ENCODE peak calls at places on chromosomes 6 and 20, in eight cellular contexts. One of them, this sample, is unnamed.

GRCh38 chr6:80287112-80287511 is 180.6 kb downstream of the BCKDHB start:
- DNase-seq in H1: no peak
- DNase-seq in ovary: no peak
- DNase-seq in stomach: no peak
- DNase-seq in K562: no peak
- DNase-seq in transverse colon: no peak
- DNase-seq in SK-N-SH: no peak
- DNase-seq in HepG2: no peak
- DNase-seq in this sample: no peak

GRCh38 chr20:24086121-24086520 is 97.5 kb upstream of the GGTLC1 start:
- DNase-seq in H1: no peak
- DNase-seq in ovary: no peak
- DNase-seq in stomach: no peak
- DNase-seq in K562: no peak
- DNase-seq in transverse colon: no peak
- DNase-seq in SK-N-SH: no peak
- DNase-seq in HepG2: no peak
- DNase-seq in this sample: no peak

GRCh38 chr6:100381111-100381510 is 83.6 kb downstream of the SIM1 start:
- DNase-seq in H1: no peak
- DNase-seq in ovary: no peak
- DNase-seq in stomach: no peak
- DNase-seq in K562: no peak
- DNase-seq in transverse colon: no peak
- DNase-seq in SK-N-SH: no peak
- DNase-seq in HepG2: no peak
- DNase-seq in this sample: no peak

GRCh38 chr20:63397946-63398450 is 36.8 kb upstream of the CHRNA4 start:
- DNase-seq in H1: no peak
- DNase-seq in ovary: no peak
- DNase-seq in stomach: no peak
- DNase-seq in K562: no peak
- DNase-seq in transverse colon: no peak
- DNase-seq in SK-N-SH: no peak
- DNase-seq in HepG2: no peak
- DNase-seq in this sample: no peak

GRCh38 chr6:6694825-6695710 is 106.5 kb downstream of the LY86 start:
- DNase-seq in H1: peak; percentile 31
- DNase-seq in ovary: peak; percentile 65
- DNase-seq in stomach: peak; percentile 67
- DNase-seq in K562: peak; percentile 85
- DNase-seq in transverse colon: peak; percentile 86
- DNase-seq in SK-N-SH: no peak
- DNase-seq in HepG2: no peak
- DNase-seq in this sample: no peak

GRCh38 chr20:36642136-36642535 is 3.9 kb downstream of the SLA2 start:
- DNase-seq in H1: no peak
- DNase-seq in ovary: no peak
- DNase-seq in stomach: no peak
- DNase-seq in K562: peak; percentile 36
- DNase-seq in transverse colon: no peak
- DNase-seq in SK-N-SH: no peak
- DNase-seq in HepG2: no peak
- DNase-seq in this sample: no peak

GRCh38 chr6:134317471-134318131 is at the start of gene SGK1:
- DNase-seq in H1: no peak
- DNase-seq in ovary: peak; percentile 73
- DNase-seq in stomach: no peak
- DNase-seq in K562: no peak
- DNase-seq in transverse colon: no peak
- DNase-seq in SK-N-SH: peak; percentile 59
- DNase-seq in HepG2: no peak
- DNase-seq in this sample: no peak

GRCh38 chr6:53805725-53806124 is 10.9 kb downstream of the LRRC1 start:
- DNase-seq in H1: no peak
- DNase-seq in ovary: no peak
- DNase-seq in stomach: no peak
- DNase-seq in K562: no peak
- DNase-seq in transverse colon: no peak
- DNase-seq in SK-N-SH: no peak
- DNase-seq in HepG2: no peak
- DNase-seq in this sample: no peak

GRCh38 chr20:19986419-19986818 is 30.7 kb upstream of the NAA20 start:
- DNase-seq in H1: no peak
- DNase-seq in ovary: no peak
- DNase-seq in stomach: no peak
- DNase-seq in K562: no peak
- DNase-seq in transverse colon: no peak
- DNase-seq in SK-N-SH: no peak
- DNase-seq in HepG2: no peak
- DNase-seq in this sample: peak; percentile 45

GRCh38 chr20:60727425-60727824 is 524.6 kb upstream of the CDH4 start:
- DNase-seq in H1: no peak
- DNase-seq in ovary: no peak
- DNase-seq in stomach: no peak
- DNase-seq in K562: no peak
- DNase-seq in transverse colon: no peak
- DNase-seq in SK-N-SH: no peak
- DNase-seq in HepG2: no peak
- DNase-seq in this sample: no peak

GRCh38 chr20:44910690-44911262 is 916 bp downstream of the PABPC1L start:
- DNase-seq in H1: no peak
- DNase-seq in ovary: no peak
- DNase-seq in stomach: no peak
- DNase-seq in K562: peak; percentile 57
- DNase-seq in transverse colon: no peak
- DNase-seq in SK-N-SH: no peak
- DNase-seq in HepG2: peak; percentile 41
- DNase-seq in this sample: peak; percentile 11

GRCh38 chr20:44908987-44909871 is 631 bp upstream of the PABPC1L start:
- DNase-seq in H1: no peak
- DNase-seq in ovary: no peak
- DNase-seq in stomach: no peak
- DNase-seq in K562: no peak
- DNase-seq in transverse colon: no peak
- DNase-seq in SK-N-SH: no peak
- DNase-seq in HepG2: no peak
- DNase-seq in this sample: no peak

GRCh38 chr20:44911264-44911921 is 1.5 kb downstream of the PABPC1L start:
- DNase-seq in H1: peak; percentile 80
- DNase-seq in ovary: no peak
- DNase-seq in stomach: peak; percentile 67
- DNase-seq in K562: peak; percentile 89
- DNase-seq in transverse colon: peak; percentile 52
- DNase-seq in SK-N-SH: peak; percentile 80
- DNase-seq in HepG2: peak; percentile 96
- DNase-seq in this sample: peak; percentile 78

GRCh38 chr20:44912189-44912588 is 2.3 kb downstream of the PABPC1L start:
- DNase-seq in H1: no peak
- DNase-seq in ovary: no peak
- DNase-seq in stomach: no peak
- DNase-seq in K562: no peak
- DNase-seq in transverse colon: no peak
- DNase-seq in SK-N-SH: no peak
- DNase-seq in HepG2: no peak
- DNase-seq in this sample: no peak

GRCh38 chr20:44909872-44910689 is at the start of gene PABPC1L:
- DNase-seq in H1: peak; percentile 87
- DNase-seq in ovary: peak; percentile 62
- DNase-seq in stomach: peak; percentile 76
- DNase-seq in K562: peak; percentile 88
- DNase-seq in transverse colon: peak; percentile 80
- DNase-seq in SK-N-SH: peak; percentile 93
- DNase-seq in HepG2: peak; percentile 78
- DNase-seq in this sample: peak; percentile 70
- TF ChIP-seq EP300 in H1: no peak
- TF ChIP-seq EP300 in ovary: no peak
- TF ChIP-seq EP300 in stomach: no peak
- TF ChIP-seq EP300 in K562: no peak
- TF ChIP-seq EP300 in transverse colon: no peak
- TF ChIP-seq EP300 in SK-N-SH: no peak
- TF ChIP-seq EP300 in HepG2: no peak
- TF ChIP-seq EP300 in this sample: no peak

GRCh38 chr6:131013495-131013894 is 49.5 kb downstream of the EPB41L2 start:
- DNase-seq in H1: no peak
- DNase-seq in ovary: peak; percentile 51
- DNase-seq in stomach: no peak
- DNase-seq in K562: no peak
- DNase-seq in transverse colon: no peak
- DNase-seq in SK-N-SH: no peak
- DNase-seq in HepG2: no peak
- DNase-seq in this sample: no peak

GRCh38 chr6:131014080-131014776 is 48.8 kb downstream of the EPB41L2 start:
- DNase-seq in H1: no peak
- DNase-seq in ovary: no peak
- DNase-seq in stomach: no peak
- DNase-seq in K562: no peak
- DNase-seq in transverse colon: no peak
- DNase-seq in SK-N-SH: no peak
- DNase-seq in HepG2: no peak
- DNase-seq in this sample: no peak

GRCh38 chr6:131015192-131015591 is 47.9 kb downstream of the EPB41L2 start:
- DNase-seq in H1: no peak
- DNase-seq in ovary: no peak
- DNase-seq in stomach: no peak
- DNase-seq in K562: no peak
- DNase-seq in transverse colon: no peak
- DNase-seq in SK-N-SH: no peak
- DNase-seq in HepG2: no peak
- DNase-seq in this sample: no peak

GRCh38 chr6:131007286-131007685 is 55.8 kb downstream of the EPB41L2 start:
- DNase-seq in H1: no peak
- DNase-seq in ovary: no peak
- DNase-seq in stomach: no peak
- DNase-seq in K562: no peak
- DNase-seq in transverse colon: no peak
- DNase-seq in SK-N-SH: no peak
- DNase-seq in HepG2: no peak
- DNase-seq in this sample: no peak

GRCh38 chr6:131009790-131010189 is 53.3 kb downstream of the EPB41L2 start:
- DNase-seq in H1: no peak
- DNase-seq in ovary: no peak
- DNase-seq in stomach: no peak
- DNase-seq in K562: no peak
- DNase-seq in transverse colon: no peak
- DNase-seq in SK-N-SH: no peak
- DNase-seq in HepG2: no peak
- DNase-seq in this sample: no peak
- TF ChIP-seq EP300 in H1: no peak
- TF ChIP-seq EP300 in ovary: no peak
- TF ChIP-seq EP300 in stomach: no peak
- TF ChIP-seq EP300 in K562: no peak
- TF ChIP-seq EP300 in transverse colon: no peak
- TF ChIP-seq EP300 in SK-N-SH: no peak
- TF ChIP-seq EP300 in HepG2: no peak
- TF ChIP-seq EP300 in this sample: no peak

DNA sequence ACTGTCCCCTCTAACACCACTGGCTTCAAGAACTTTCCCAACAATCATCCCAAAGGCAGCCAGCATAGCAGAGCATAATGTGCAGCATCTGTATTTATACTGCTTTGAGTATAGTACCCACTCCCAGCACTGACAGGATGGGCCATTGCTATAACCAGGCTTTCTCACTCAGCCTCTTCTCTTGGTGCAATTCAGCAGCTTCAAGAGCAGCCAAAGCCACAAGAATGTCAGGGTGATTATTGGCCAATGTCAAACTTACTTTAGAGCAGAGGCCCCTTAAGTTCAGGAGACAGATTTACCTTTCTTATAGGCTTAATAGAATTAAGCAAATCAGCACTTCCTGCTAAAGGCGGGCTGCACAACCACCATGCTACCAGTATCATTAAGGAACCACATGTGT is 232.4 kb upstream of the RSPO3 start:
- DNase-seq in H1: no peak
- DNase-seq in ovary: no peak
- DNase-seq in stomach: no peak
- DNase-seq in K562: no peak
- DNase-seq in transverse colon: no peak
- DNase-seq in SK-N-SH: no peak
- DNase-seq in HepG2: no peak
- DNase-seq in this sample: no peak
- TF ChIP-seq EP300 in H1: no peak
- TF ChIP-seq EP300 in ovary: no peak
- TF ChIP-seq EP300 in stomach: no peak
- TF ChIP-seq EP300 in K562: no peak
- TF ChIP-seq EP300 in transverse colon: no peak
- TF ChIP-seq EP300 in SK-N-SH: no peak
- TF ChIP-seq EP300 in HepG2: no peak
- TF ChIP-seq EP300 in this sample: no peak

GRCh38 chr6:137286368-137286767 is 67.2 kb upstream of the IFNGR1 start:
- DNase-seq in H1: no peak
- DNase-seq in ovary: no peak
- DNase-seq in stomach: no peak
- DNase-seq in K562: no peak
- DNase-seq in transverse colon: no peak
- DNase-seq in SK-N-SH: no peak
- DNase-seq in HepG2: no peak
- DNase-seq in this sample: no peak

GRCh38 chr6:137283940-137284910 is 65.0 kb upstream of the IFNGR1 start:
- DNase-seq in H1: no peak
- DNase-seq in ovary: no peak
- DNase-seq in stomach: no peak
- DNase-seq in K562: no peak
- DNase-seq in transverse colon: no peak
- DNase-seq in SK-N-SH: no peak
- DNase-seq in HepG2: peak; percentile 16
- DNase-seq in this sample: no peak

GRCh38 chr6:137277971-137278602 is 58.9 kb upstream of the IFNGR1 start:
- DNase-seq in H1: peak; percentile 58
- DNase-seq in ovary: no peak
- DNase-seq in stomach: no peak
- DNase-seq in K562: no peak
- DNase-seq in transverse colon: no peak
- DNase-seq in SK-N-SH: no peak
- DNase-seq in HepG2: peak; percentile 28
- DNase-seq in this sample: peak; percentile 40

GRCh38 chr6:137283080-137283479 is 63.9 kb upstream of the IFNGR1 start:
- DNase-seq in H1: no peak
- DNase-seq in ovary: no peak
- DNase-seq in stomach: no peak
- DNase-seq in K562: no peak
- DNase-seq in transverse colon: no peak
- DNase-seq in SK-N-SH: no peak
- DNase-seq in HepG2: no peak
- DNase-seq in this sample: no peak

DNA sequence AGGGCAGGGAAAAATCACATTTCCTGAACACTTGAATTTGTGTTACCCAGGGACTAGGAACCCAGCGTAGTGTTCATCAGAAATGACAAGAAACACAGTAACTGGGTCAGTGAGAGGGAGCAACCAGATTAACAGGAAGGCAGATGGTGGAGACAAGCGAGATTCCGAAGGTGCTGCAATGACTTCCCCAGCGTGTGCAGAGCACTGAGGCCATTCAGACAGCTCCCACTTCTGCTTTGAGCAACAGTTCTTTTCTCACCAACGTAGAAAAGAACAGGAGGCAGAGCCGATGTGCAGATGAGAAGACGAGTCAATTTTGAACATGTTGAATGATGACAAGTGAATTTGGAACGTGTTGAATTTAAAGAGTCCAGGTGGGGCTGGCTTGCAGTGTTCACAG is 63.1 kb upstream of the IFNGR1 start:
- DNase-seq in H1: no peak
- DNase-seq in ovary: no peak
- DNase-seq in stomach: no peak
- DNase-seq in K562: no peak
- DNase-seq in transverse colon: no peak
- DNase-seq in SK-N-SH: no peak
- DNase-seq in HepG2: no peak
- DNase-seq in this sample: no peak
- TF ChIP-seq EP300 in H1: no peak
- TF ChIP-seq EP300 in ovary: no peak
- TF ChIP-seq EP300 in stomach: no peak
- TF ChIP-seq EP300 in K562: no peak
- TF ChIP-seq EP300 in transverse colon: no peak
- TF ChIP-seq EP300 in SK-N-SH: no peak
- TF ChIP-seq EP300 in HepG2: no peak
- TF ChIP-seq EP300 in this sample: no peak